ENCODE peak calls at places on chromosome 20, in seven cellular contexts. A, Q, F, J, P, U and C are unnamed samples.

GRCh38 chr20:49630396-49630951 is 62.5 kb upstream of the PTGIS start:
- DNase-seq in A (no peak), Q (no peak), F (no peak), J (no peak), P (no peak), U (no peak), C (no peak)

GRCh38 chr20:37915800-37916570 is 13.1 kb downstream of the VSTM2L start:
- DNase-seq in A (no peak), Q (no peak), F (no peak), J (no peak), P (no peak), U (no peak), C (no peak)

GRCh38 chr20:16526433-16527380 is 46.5 kb downstream of the KIF16B start:
- DNase-seq in A (no peak), Q (no peak), F (no peak), J (no peak), P (no peak), U (no peak), C (no peak)

GRCh38 chr20:62425281-62426058 is 1.9 kb downstream of the RBBP8NL start:
- DNase-seq in A (no peak), Q (no peak), F (no peak), J (no peak), P (no peak), U (no peak), C (no peak)

GRCh38 chr20:38932457-38933120 is 6.4 kb downstream of the FAM83D start:
- DNase-seq in A (no peak), Q (no peak), F (no peak), J (no peak), P (no peak), U (no peak), C (no peak)

GRCh38 chr20:18218249-18218648 is 70.1 kb upstream of the ZNF133 start:
- DNase-seq in A (no peak), Q (no peak), F (no peak), J (no peak), P (no peak), U (no peak), C (no peak)

GRCh38 chr20:58498445-58499068 is 16.6 kb downstream of the APCDD1L start:
- DNase-seq in A (no peak), Q (no peak), F (no peak), J (no peak), P (no peak), U (no peak), C (peak; percentile 61)

GRCh38 chr20:57493091-57493615 is 31.8 kb downstream of the CTCFL start:
- DNase-seq in A (no peak), Q (no peak), F (no peak), J (no peak), P (no peak), U (no peak), C (no peak)

GRCh38 chr20:1935696-1936366 is 40.6 kb downstream of the SIRPA start:
- DNase-seq in A (no peak), Q (no peak), F (no peak), J (no peak), P (no peak), U (no peak), C (no peak)

GRCh38 chr20:8076505-8077498 is 55.3 kb upstream of the PLCB1 start:
- DNase-seq in A (no peak), Q (no peak), F (no peak), J (no peak), P (no peak), U (no peak), C (no peak)

GRCh38 chr20:38927902-38928578 is 1.8 kb downstream of the FAM83D start:
- DNase-seq in A (no peak), Q (no peak), F (no peak), J (no peak), P (no peak), U (no peak), C (no peak)

GRCh38 chr20:34626978-34627377 is 49.9 kb downstream of the PIGU start:
- DNase-seq in A (no peak), Q (no peak), F (no peak), J (no peak), P (no peak), U (no peak), C (no peak)

GRCh38 chr20:7285918-7286556 is 518.6 kb downstream of the BMP2 start:
- DNase-seq in A (peak; percentile 5), Q (no peak), F (peak; percentile 55), J (no peak), P (peak; percentile 66), U (no peak), C (peak; percentile 74)

GRCh38 chr20:37816003-37816402 is 86.9 kb upstream of the VSTM2L start:
- DNase-seq in A (no peak), Q (no peak), F (no peak), J (no peak), P (no peak), U (no peak), C (no peak)

GRCh38 chr20:54345301-54345724 is 130.1 kb upstream of the DOK5 start:
- DNase-seq in A (no peak), Q (no peak), F (no peak), J (no peak), P (peak; percentile 26), U (no peak), C (no peak)

GRCh38 chr20:59039233-59039632 is 3.4 kb downstream of the PRELID3B start:
- DNase-seq in A (no peak), Q (no peak), F (no peak), J (no peak), P (no peak), U (no peak), C (no peak)

GRCh38 chr20:50434653-50435396 is 75.4 kb upstream of the PTPN1 start:
- DNase-seq in A (no peak), Q (no peak), F (no peak), J (no peak), P (no peak), U (no peak), C (no peak)

GRCh38 chr20:61757678-61758555 is 307.8 kb downstream of the TAF4 start:
- DNase-seq in A (no peak), Q (no peak), F (no peak), J (no peak), P (no peak), U (no peak), C (no peak)

GRCh38 chr20:40493071-40493470 is 196.0 kb downstream of the MAFB start:
- DNase-seq in A (no peak), Q (no peak), F (no peak), J (no peak), P (no peak), U (no peak), C (peak; percentile 91)

GRCh38 chr20:4216866-4217265 is 201.5 kb upstream of the RNF24 start:
- DNase-seq in A (no peak), Q (no peak), F (no peak), J (no peak), P (no peak), U (no peak), C (no peak)

GRCh38 chr20:5557123-5557522 is 193.1 kb upstream of the SHLD1 start:
- DNase-seq in A (peak; percentile 63), Q (no peak), F (peak; percentile 80), J (peak; percentile 16), P (peak; percentile 34), U (peak; percentile 31), C (no peak)